ENCODE peak calls at places on chromosome X, in nine cellular contexts. S, C, K, L, J, M, X, Q and P are unnamed samples.

GRCh38 chrX:53260836-53261235 is 20.5 kb downstream of the IQSEC2 start:
- DNase-seq in S (no peak), C (no peak), K (no peak), L (no peak), J (no peak), M (no peak), X (no peak), Q (no peak), P (no peak)

GRCh38 chrX:19613645-19614323 is 98.5 kb upstream of the MAP3K15 start:
- DNase-seq in S (no peak), C (no peak), K (no peak), L (no peak), J (no peak), M (no peak), X (no peak), Q (no peak), P (peak; percentile 85)

GRCh38 chrX:40922307-40922706 is 162.9 kb upstream of the USP9X start:
- DNase-seq in S (no peak), C (no peak), K (no peak), L (no peak), J (no peak), M (no peak), X (no peak), Q (no peak), P (no peak)

GRCh38 chrX:10634681-10635161 is 14.3 kb upstream of the MID1 start:
- DNase-seq in S (no peak), C (no peak), K (no peak), L (no peak), J (no peak), M (no peak), X (no peak), Q (no peak), P (no peak)

GRCh38 chrX:102934624-102935023 is 2.4 kb upstream of the RAB40AL start:
- DNase-seq in S (peak; percentile 10), C (peak; percentile 12), K (no peak), L (peak; percentile 47), J (no peak), M (peak; percentile 29), X (no peak), Q (no peak), P (no peak)

GRCh38 chrX:39613997-39614679 is 483.6 kb downstream of the BCOR start:
- DNase-seq in S (no peak), C (peak; percentile 1), K (no peak), L (peak; percentile 44), J (no peak), M (peak; percentile 85), X (no peak), Q (no peak), P (peak; percentile 72)

GRCh38 chrX:3384330-3384729 is 37.9 kb upstream of the MXRA5 start:
- DNase-seq in S (no peak), C (no peak), K (no peak), L (no peak), J (no peak), M (no peak), X (no peak), Q (no peak), P (no peak)

GRCh38 chrX:46447384-46447783 is 97.8 kb downstream of the ZNF674 start:
- DNase-seq in S (peak; percentile 5), C (no peak), K (no peak), L (peak; percentile 18), J (no peak), M (no peak), X (no peak), Q (no peak), P (no peak)

GRCh38 chrX:144586756-144587155 is 660.5 kb upstream of the SPANXN1 start:
- DNase-seq in S (no peak), C (no peak), K (no peak), L (no peak), J (no peak), M (no peak), X (no peak), Q (no peak), P (no peak)

GRCh38 chrX:126836195-126836594 is 16.7 kb downstream of the PRR32 start:
- DNase-seq in S (no peak), C (no peak), K (no peak), L (no peak), J (no peak), M (no peak), X (no peak), Q (no peak), P (no peak)

GRCh38 chrX:131895002-131895401 is 128.1 kb upstream of the STK26 start:
- DNase-seq in S (no peak), C (no peak), K (no peak), L (no peak), J (no peak), M (no peak), X (no peak), Q (no peak), P (no peak)

GRCh38 chrX:104137496-104137895 is 19.3 kb downstream of the SLC25A53 start:
- DNase-seq in S (no peak), C (no peak), K (no peak), L (no peak), J (no peak), M (no peak), X (no peak), Q (no peak), P (no peak)

GRCh38 chrX:17842769-17843525 is 18.2 kb downstream of the RAI2 start:
- DNase-seq in S (no peak), C (no peak), K (no peak), L (no peak), J (no peak), M (no peak), X (no peak), Q (no peak), P (no peak)

GRCh38 chrX:47633671-47634590 is 4.2 kb upstream of the CFP start:
- DNase-seq in S (no peak), C (no peak), K (no peak), L (no peak), J (no peak), M (no peak), X (no peak), Q (no peak), P (no peak)

GRCh38 chrX:115330498-115331138 is 41.1 kb downstream of the LUZP4 start:
- DNase-seq in S (no peak), C (peak; percentile 23), K (no peak), L (peak; percentile 59), J (peak; percentile 27), M (peak; percentile 2), X (no peak), Q (peak; percentile 2), P (no peak)

GRCh38 chrX:44291468-44292116 is 51.9 kb downstream of the EFHC2 start:
- DNase-seq in S (no peak), C (no peak), K (no peak), L (no peak), J (no peak), M (no peak), X (no peak), Q (no peak), P (no peak)

GRCh38 chrX:6021316-6022091 is 207.2 kb downstream of the NLGN4X start:
- DNase-seq in S (peak; percentile 35), C (no peak), K (no peak), L (peak; percentile 39), J (no peak), M (peak; percentile 24), X (no peak), Q (no peak), P (no peak)

GRCh38 chrX:110851780-110852179 is 56.2 kb upstream of the CHRDL1 start:
- DNase-seq in S (no peak), C (no peak), K (no peak), L (no peak), J (no peak), M (no peak), X (no peak), Q (no peak), P (no peak)

GRCh38 chrX:47497274-47497673 is 14.3 kb upstream of the ZNF41 start:
- DNase-seq in S (no peak), C (no peak), K (no peak), L (no peak), J (no peak), M (no peak), X (no peak), Q (no peak), P (no peak)